ENCODE peak calls at places on chromosomes 16 and 17, in seven cellular contexts. B, Q, I, X, G, H and D are unnamed samples.
A peak's percentile ranks its signal among the peaks of the same experiment; 100 is the strongest.

GRCh38 chr17:61490540-61490975 is 38.3 kb downstream of the TBX4 start:
- DNase-seq in X (no peak), B (no peak), Q (no peak), I (peak; percentile 73), G (peak; percentile 39), H (no peak), D (no peak)

GRCh38 chr16:59633996-59634579 is 900.0 kb upstream of the GOT2 start:
- DNase-seq in B (no peak), I (peak; percentile 86), H (no peak), X (no peak), Q (no peak), G (no peak), D (no peak)

GRCh38 chr17:17200831-17201230 is 5.3 kb downstream of the PLD6 start:
- DNase-seq in G (no peak), B (no peak), Q (no peak), I (no peak), X (no peak), H (no peak), D (no peak)

GRCh38 chr16:1763521-1764511 is 7.5 kb downstream of the NME3 start:
- DNase-seq in I (no peak), G (no peak), X (no peak), Q (no peak), H (no peak), B (no peak), D (no peak)

GRCh38 chr17:48594412-48595106 is 980 bp upstream of the HOXB5 start:
- DNase-seq in I (no peak), B (no peak), G (no peak), Q (no peak), H (no peak), X (no peak), D (no peak)

GRCh38 chr17:68328676-68329075 is 37.4 kb downstream of the ARSG start:
- DNase-seq in Q (no peak), H (no peak), G (no peak), I (no peak), B (no peak), X (no peak), D (no peak)

GRCh38 chr16:19766554-19766884 is 48.4 kb downstream of the IQCK start:
- DNase-seq in H (no peak), Q (no peak), I (no peak), B (no peak), X (no peak), G (no peak), D (no peak)

GRCh38 chr17:32281011-32281451 is 15.4 kb downstream of the RHBDL3 start:
- DNase-seq in I (no peak), H (peak; percentile 75), G (no peak), Q (no peak), B (no peak), X (no peak), D (no peak)

GRCh38 chr16:17125671-17126070 is 345.1 kb downstream of the XYLT1 start:
- DNase-seq in X (no peak), I (peak; percentile 65), B (no peak), G (no peak), Q (no peak), H (no peak), D (no peak)

GRCh38 chr16:50692644-50692998 is 785 bp upstream of the NOD2 start:
- DNase-seq in Q (no peak), H (no peak), I (no peak), X (no peak), G (no peak), B (no peak), D (no peak)

GRCh38 chr17:17258011-17258410 is 21.0 kb upstream of the FLCN start:
- DNase-seq in I (no peak), B (no peak), H (no peak), Q (no peak), X (no peak), G (no peak), D (no peak)

GRCh38 chr17:77882481-77883212 is 75.9 kb upstream of the TNRC6C start:
- DNase-seq in X (peak; percentile 93), Q (peak; percentile 52), H (peak; percentile 77), G (peak; percentile 49), I (peak; percentile 88), B (no peak), D (peak; percentile 33)

GRCh38 chr17:76893623-76894358 is 25.6 kb downstream of the MGAT5B start:
- DNase-seq in Q (no peak), I (no peak), B (no peak), H (no peak), G (no peak), X (no peak), D (no peak)

GRCh38 chr16:67409631-67410030 is 6.6 kb downstream of the ZDHHC1 start:
- DNase-seq in H (no peak), X (no peak), B (no peak), Q (no peak), G (no peak), I (no peak), D (no peak)

GRCh38 chr16:67407176-67407787 is 9.0 kb downstream of the ZDHHC1 start:
- DNase-seq in G (no peak), Q (no peak), X (no peak), H (no peak), I (no peak), B (no peak), D (no peak)

GRCh38 chr16:67406628-67407027 is 9.6 kb downstream of the ZDHHC1 start:
- DNase-seq in B (no peak), G (no peak), I (peak; percentile 80), Q (no peak), X (no peak), H (no peak), D (no peak)

GRCh38 chr16:67406111-67406593 is 10.1 kb downstream of the ZDHHC1 start:
- DNase-seq in B (no peak), Q (no peak), X (no peak), I (no peak), G (no peak), H (no peak), D (no peak)

DNA sequence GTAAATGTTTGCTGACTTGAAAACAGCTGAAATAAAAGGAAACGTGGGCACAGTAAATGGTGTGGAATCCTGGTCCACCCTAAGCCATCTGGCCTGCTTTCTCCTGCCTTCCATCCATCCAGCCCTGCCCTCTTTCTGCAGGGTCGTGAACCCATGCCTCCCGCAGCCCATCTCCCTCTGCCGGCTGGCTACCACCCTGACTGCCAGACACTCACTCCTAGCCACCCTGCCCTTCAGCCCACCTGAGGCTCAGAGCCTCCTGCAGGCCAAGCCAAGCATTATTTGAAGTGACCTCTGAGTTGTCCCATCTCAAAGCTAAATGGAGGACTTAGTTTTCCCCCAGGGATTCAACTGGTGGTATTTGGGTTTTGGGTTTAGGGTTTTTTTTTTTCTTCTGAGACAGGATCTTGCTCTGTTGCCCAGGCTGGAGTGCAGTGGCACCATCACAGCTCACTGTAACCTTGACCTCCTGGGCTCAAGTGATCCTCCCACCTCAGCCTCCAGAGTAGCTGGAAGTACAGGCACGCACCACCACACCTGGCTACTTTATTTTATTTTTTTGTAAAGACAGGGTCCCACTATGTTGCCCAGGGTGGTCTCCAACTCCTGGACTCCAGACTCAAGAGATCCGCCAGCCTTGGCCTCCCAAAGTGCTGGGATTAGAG is 8.4 kb downstream of the ZDHHC1 start:
- DNase-seq in G (no peak), B (no peak), I (no peak), X (no peak), Q (no peak), H (no peak), D (no peak)
- H3K27ac ChIP-seq in G (no peak overlapping the region), B (no peak overlapping the region), I (no peak overlapping the region), X (no peak overlapping the region), Q (no peak overlapping the region), H (no peak overlapping the region), D (no peak overlapping the region)

DNA sequence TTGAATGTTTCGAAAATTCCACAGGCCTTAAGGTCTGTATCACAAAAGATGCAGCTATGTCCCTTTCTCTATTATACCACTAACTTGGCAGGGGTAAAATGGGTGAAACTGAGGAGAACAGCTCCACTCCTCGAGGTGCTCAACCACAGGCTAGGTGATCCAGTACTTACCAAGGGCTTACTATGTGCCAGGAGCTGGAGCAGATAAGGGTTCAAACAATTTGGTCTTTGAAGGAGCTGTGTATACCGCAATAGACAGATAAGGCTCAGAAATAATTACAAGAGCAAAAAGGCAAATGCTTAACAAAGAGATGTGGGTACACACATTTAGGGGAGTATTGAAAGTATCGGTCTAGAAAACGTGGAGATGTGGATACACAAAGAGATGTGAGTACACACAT is 1.5 kb downstream of the XPO6 start:
- DNase-seq in I (no peak), Q (no peak), X (no peak), H (no peak), B (no peak), G (peak; percentile 20), D (no peak)
- H3K27ac ChIP-seq in I (peak overlapping the region; percentile 89), Q (no peak overlapping the region), X (peak overlapping the region; percentile 84), H (peak overlapping the region; percentile 91), B (no peak overlapping the region), G (peak overlapping the region; percentile 87), D (no peak overlapping the region)

GRCh38 chr17:18917506-18918032 is 34.4 kb upstream of the SLC5A10 start:
- DNase-seq in B (no peak), G (no peak), X (no peak), Q (no peak), I (no peak), H (no peak), D (no peak)

GRCh38 chr17:18921912-18922451 is 30.0 kb upstream of the SLC5A10 start:
- DNase-seq in H (no peak), G (peak; percentile 59), B (no peak), X (no peak), I (peak; percentile 73), Q (no peak), D (no peak)

GRCh38 chr17:18921485-18921884 is 30.5 kb upstream of the SLC5A10 start:
- DNase-seq in I (no peak), B (no peak), X (no peak), Q (no peak), G (no peak), H (no peak), D (no peak)

GRCh38 chr17:18920911-18921441 is 31.0 kb upstream of the SLC5A10 start:
- DNase-seq in I (peak; percentile 56), X (no peak), Q (no peak), H (no peak), B (no peak), G (no peak), D (no peak)

DNA sequence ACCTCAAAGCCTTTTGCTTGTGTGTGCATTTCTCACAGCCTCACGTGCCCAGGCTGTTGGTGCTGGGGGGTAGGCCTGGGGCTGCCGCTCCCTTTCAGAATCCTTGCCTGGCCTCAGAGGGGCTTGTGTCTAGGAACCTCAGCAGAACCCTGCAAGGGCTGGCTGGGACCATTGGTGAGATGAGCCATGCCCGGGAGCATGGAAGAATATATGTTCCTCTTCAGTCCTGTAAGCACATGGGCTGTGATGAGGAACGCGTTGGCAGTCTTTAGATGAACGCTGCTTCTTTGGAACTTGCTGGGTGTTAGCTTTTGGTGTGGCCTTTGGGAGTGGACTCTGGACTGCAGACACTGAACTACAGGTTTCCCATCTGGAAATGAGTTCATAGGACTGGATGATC is 32.0 kb upstream of the SLC5A10 start:
- DNase-seq in G (peak; percentile 86), X (no peak), I (no peak), Q (no peak), H (no peak), B (no peak), D (no peak)
- H3K27ac ChIP-seq in G (peak overlapping the region; percentile 9), X (no peak overlapping the region), I (no peak overlapping the region), Q (no peak overlapping the region), H (no peak overlapping the region), B (no peak overlapping the region), D (no peak overlapping the region)

DNA sequence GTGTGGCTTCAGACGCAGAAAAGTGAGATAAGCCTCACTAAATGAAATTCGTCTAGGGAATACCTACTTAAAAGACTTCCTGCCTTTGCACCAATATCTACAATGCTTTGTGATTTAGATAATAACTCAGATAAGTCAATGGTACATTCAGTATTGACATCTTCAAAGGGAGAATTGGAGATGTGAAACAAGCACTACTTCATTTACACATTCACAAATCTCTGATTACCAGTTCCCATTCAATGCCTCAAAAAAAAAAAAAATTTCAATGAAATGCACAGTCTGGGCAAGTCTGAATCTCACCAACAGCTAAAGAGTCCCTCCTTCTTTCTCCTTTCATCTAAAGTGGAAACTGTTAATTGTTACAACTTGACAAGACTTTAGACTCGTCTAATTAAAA is 3.7 kb downstream of the PHF12 start:
- DNase-seq in G (no peak), X (no peak), H (no peak), B (no peak), Q (no peak), I (no peak), D (no peak)
- H3K27ac ChIP-seq in G (no peak overlapping the region), X (peak overlapping the region; percentile 86), H (peak overlapping the region; percentile 98), B (no peak overlapping the region), Q (peak overlapping the region; percentile 99), I (peak overlapping the region; percentile 87), D (no peak overlapping the region)